ENCODE peak calls at places on chromosomes 3 and 15, in five cellular contexts. One of them, this sample, is unnamed.

GRCh38 chr15:50137330-50137761 is 18.3 kb upstream of the ATP8B4 start:
- DNase-seq in erythroblast: no peak
- DNase-seq in GM04504: peak
- DNase-seq in GOT3: peak
- DNase-seq in GM06990: no peak
- DNase-seq in this sample: no peak

GRCh38 chr15:85580914-85581313 is 200.5 kb downstream of the AKAP13 start:
- DNase-seq in erythroblast: peak
- DNase-seq in GM04504: no peak
- DNase-seq in GOT3: no peak
- DNase-seq in GM06990: peak
- DNase-seq in this sample: no peak

GRCh38 chr3:176814252-176814651 is 383.0 kb downstream of the TBL1XR1 start:
- DNase-seq in erythroblast: peak
- DNase-seq in GM04504: peak
- DNase-seq in GOT3: no peak
- DNase-seq in GM06990: peak
- DNase-seq in this sample: peak

GRCh38 chr3:127180859-127181258 is 12.1 kb upstream of the PRR23E start:
- DNase-seq in erythroblast: no peak
- DNase-seq in GM04504: no peak
- DNase-seq in GOT3: no peak
- DNase-seq in GM06990: no peak
- DNase-seq in this sample: no peak

GRCh38 chr3:137769321-137770065 is 5.4 kb downstream of the SOX14 start:
- DNase-seq in erythroblast: no peak
- DNase-seq in GM04504: no peak
- DNase-seq in GOT3: no peak
- DNase-seq in GM06990: no peak
- DNase-seq in this sample: no peak

GRCh38 chr3:195870442-195870841 is 37.9 kb downstream of the TNK2 start:
- DNase-seq in erythroblast: no peak
- DNase-seq in GM04504: no peak
- DNase-seq in GOT3: no peak
- DNase-seq in GM06990: no peak
- DNase-seq in this sample: no peak

GRCh38 chr3:127006781-127007436 is 24.0 kb downstream of the PLXNA1 start:
- DNase-seq in erythroblast: no peak
- DNase-seq in GM04504: no peak
- DNase-seq in GOT3: no peak
- DNase-seq in GM06990: no peak
- DNase-seq in this sample: no peak

GRCh38 chr15:42490246-42490742 is 647 bp downstream of the ZNF106 start:
- DNase-seq in erythroblast: peak
- DNase-seq in GM04504: no peak
- DNase-seq in GOT3: no peak
- DNase-seq in GM06990: no peak
- DNase-seq in this sample: peak

GRCh38 chr3:99344216-99344615 is 294.2 kb upstream of the COL8A1 start:
- DNase-seq in erythroblast: no peak
- DNase-seq in GM04504: no peak
- DNase-seq in GOT3: no peak
- DNase-seq in GM06990: no peak
- DNase-seq in this sample: no peak

This sample was measured in OCI-M1.